ENCODE peak calls at places on chromosomes 1 and 21, in four cellular contexts. S is spleen, U is kidney epithelial cell, A is NCI-H1092. R is an unnamed sample.

GRCh38 chr1:21318057-21318713 is 27.9 kb upstream of the ECE1 start:
- DNase-seq in S (no peak), U (no peak), A (no peak), R (no peak)

GRCh38 chr1:23581219-23581618 is 21.9 kb upstream of the ID3 start:
- DNase-seq in U (no peak), S (peak; percentile 77), A (no peak), R (peak; percentile 50)

GRCh38 chr1:184881941-184882648 is 92.2 kb downstream of the NIBAN1 start:
- DNase-seq in S (no peak), U (no peak), A (no peak), R (no peak)

GRCh38 chr1:25773441-25774125 is 26.4 kb upstream of the SELENON start:
- DNase-seq in S (no peak), A (no peak), U (peak; percentile 63), R (peak; percentile 55)

GRCh38 chr21:43354016-43354420 is 72.9 kb downstream of the SIK1 start:
- DNase-seq in S (no peak), A (no peak), U (no peak), R (no peak)

GRCh38 chr1:225608014-225608796 is 44.7 kb downstream of the ENAH start:
- DNase-seq in A (no peak), S (no peak), U (no peak), R (no peak)

GRCh38 chr1:168819668-168820067 is 90.7 kb upstream of the DPT start:
- DNase-seq in S (no peak), U (no peak), A (no peak), R (no peak)

GRCh38 chr1:245571872-245572294 is 417.1 kb downstream of the KIF26B start:
- DNase-seq in U (no peak), S (no peak), A (no peak), R (no peak)

GRCh38 chr21:42002421-42002958 is 7.7 kb downstream of the ZBTB21 start:
- DNase-seq in S (no peak), A (no peak), U (peak; percentile 70), R (no peak)

GRCh38 chr1:56754713-56755505 is 64.3 kb downstream of the FYB2 start:
- DNase-seq in S (no peak), U (no peak), A (no peak), R (no peak)

GRCh38 chr1:57307382-57307781 is 116.5 kb downstream of the DAB1 start:
- DNase-seq in A (no peak), S (no peak), U (no peak), R (no peak)

GRCh38 chr21:32597205-32597604 is 11.9 kb upstream of the TCP10L start:
- DNase-seq in U (peak; percentile 83), A (no peak), S (no peak), R (no peak)

GRCh38 chr1:245434285-245434684 is 279.5 kb downstream of the KIF26B start:
- DNase-seq in U (no peak), S (no peak), A (no peak), R (no peak)

GRCh38 chr1:165290143-165290542 is 66.4 kb downstream of the LMX1A start:
- DNase-seq in U (no peak), S (no peak), A (no peak), R (no peak)

GRCh38 chr1:22527122-22527521 is 36.2 kb upstream of the EPHA8 start:
- DNase-seq in S (no peak), U (no peak), A (no peak), R (no peak)

GRCh38 chr1:98653186-98653585 is 8.3 kb upstream of the SNX7 start:
- DNase-seq in U (no peak), S (no peak), A (no peak), R (no peak)

GRCh38 chr1:44531785-44532566 is 126.9 kb downstream of the RNF220 start:
- DNase-seq in U (peak; percentile 55), S (no peak), A (no peak), R (no peak)

GRCh38 chr1:226098870-226099832 is 36.6 kb downstream of the H3-3A start:
- DNase-seq in S (peak; percentile 28), U (no peak), A (no peak), R (no peak)

GRCh38 chr1:243273945-243274344 is 18.1 kb downstream of the SDCCAG8 start:
- DNase-seq in S (no peak), A (no peak), U (no peak), R (no peak)

GRCh38 chr21:38303300-38303699 is 46.5 kb downstream of the KCNJ15 start:
- DNase-seq in S (no peak), U (peak; percentile 95), A (no peak), R (no peak)

GRCh38 chr1:107896946-107897345 is 68.0 kb downstream of the VAV3 start:
- DNase-seq in S (no peak), U (no peak), A (no peak), R (no peak)

GRCh38 chr1:186858923-186859322 is 30.2 kb downstream of the PLA2G4A start:
- DNase-seq in U (no peak), A (no peak), S (no peak), R (no peak)

GRCh38 chr1:208298593-208299233 is 54.5 kb upstream of the PLXNA2 start:
- DNase-seq in S (no peak), A (peak; percentile 90), U (no peak), R (peak; percentile 80)

GRCh38 chr1:167881786-167882185 is 32.1 kb downstream of the ADCY10 start:
- DNase-seq in S (no peak), A (no peak), U (no peak), R (no peak)

GRCh38 chr1:99645199-99645598 is 714 bp upstream of the PALMD start:
- DNase-seq in U (no peak), S (no peak), A (no peak), R (no peak)

R was measured in lower lobe of right lung.